ENCODE peak calls at places on chromosomes 7 and 10, in nine cellular contexts. C is heart left ventricle, Y is right lobe of liver, O is Peyer's patch, D is fibroblast of the aortic adventitia, Z is AG09309, F is sigmoid colon, B is esophagus squamous epithelium, A is kidney. X is an unnamed sample.

GRCh38 chr10:69911571-69912528 is 110.1 kb downstream of the COL13A1 start:
- DNase-seq in F (peak), B (no peak), C (peak), A (no peak), Z (no peak), D (peak), Y (no peak), O (no peak), X (no peak)

GRCh38 chr10:112146799-112147198 is 36.8 kb downstream of the GPAM start:
- DNase-seq in A (no peak), F (no peak), Z (no peak), D (no peak), O (no peak), C (no peak), Y (no peak), B (no peak), X (no peak)

GRCh38 chr7:100003711-100004661 is 11.4 kb upstream of the ZKSCAN1 start:
- DNase-seq in F (peak), Y (peak), D (no peak), O (no peak), Z (no peak), C (no peak), B (no peak), A (no peak), X (peak)

GRCh38 chr7:87001214-87001613 is 58.2 kb downstream of the ELAPOR2 start:
- DNase-seq in Z (no peak), B (no peak), C (no peak), O (no peak), F (no peak), Y (no peak), A (no peak), D (peak), X (no peak)

GRCh38 chr10:69644658-69645295 is 14.7 kb downstream of the FAM241B start:
- DNase-seq in F (peak), C (no peak), Y (peak), D (peak), Z (no peak), B (no peak), A (peak), O (no peak), X (no peak)

GRCh38 chr10:17144757-17145156 is 15.1 kb upstream of the CUBN start:
- DNase-seq in C (no peak), A (no peak), Z (no peak), F (no peak), D (peak), O (no peak), Y (no peak), B (no peak), X (no peak)

GRCh38 chr7:12291870-12292269 is 80.8 kb downstream of the TMEM106B start:
- DNase-seq in O (no peak), F (no peak), Z (no peak), C (no peak), B (no peak), D (no peak), A (no peak), Y (no peak), X (no peak)

GRCh38 chr7:150755473-150756099 is 18.4 kb downstream of the GIMAP5 start:
- DNase-seq in C (no peak), F (no peak), D (no peak), A (no peak), B (no peak), Z (no peak), Y (no peak), O (peak), X (no peak)

GRCh38 chr10:104638861-104639594 is 2.1 kb upstream of the SORCS3 start:
- DNase-seq in A (no peak), F (no peak), O (no peak), D (no peak), B (no peak), Y (no peak), Z (no peak), C (no peak), X (no peak)

GRCh38 chr7:43038229-43038628 is 74.2 kb upstream of the HECW1 start:
- DNase-seq in A (no peak), B (no peak), Y (no peak), D (peak), F (no peak), C (no peak), O (no peak), Z (peak), X (no peak)

GRCh38 chr10:112821663-112822062 is 128.4 kb upstream of the TCF7L2 start:
- DNase-seq in B (no peak), Z (no peak), D (no peak), C (no peak), O (no peak), A (peak), Y (peak), F (no peak), X (no peak)

GRCh38 chr7:18538554-18539250 is 43.2 kb downstream of the HDAC9 start:
- DNase-seq in Y (no peak), B (no peak), F (no peak), A (no peak), Z (no peak), O (no peak), C (no peak), D (no peak), X (no peak)

GRCh38 chr10:124005991-124006392 is 87.4 kb downstream of the CHST15 start:
- DNase-seq in C (no peak), F (peak), Y (peak), O (no peak), D (no peak), B (no peak), A (peak), Z (no peak), X (no peak)

GRCh38 chr10:5977471-5978370 is at the start of gene IL15RA:
- DNase-seq in C (peak), O (peak), A (peak), Z (no peak), B (no peak), D (peak), F (peak), Y (peak), X (peak)

GRCh38 chr7:157397036-157397720 is 60.4 kb downstream of the DNAJB6 start:
- DNase-seq in Y (no peak), B (no peak), C (no peak), A (peak), O (no peak), D (no peak), Z (no peak), F (peak), X (no peak)

GRCh38 chr7:157397751-157398691 is 61.2 kb downstream of the DNAJB6 start:
- DNase-seq in O (no peak), Z (peak), B (no peak), A (peak), C (no peak), F (peak), D (peak), Y (no peak), X (peak)

GRCh38 chr7:157400171-157400860 is 63.5 kb downstream of the DNAJB6 start:
- DNase-seq in D (no peak), O (no peak), Z (no peak), C (no peak), F (peak), B (no peak), Y (no peak), A (peak), X (no peak)

GRCh38 chr7:157401567-157402387 is 65.0 kb downstream of the DNAJB6 start:
- DNase-seq in F (peak), B (no peak), Y (no peak), O (no peak), A (peak), Z (no peak), C (no peak), D (no peak), X (peak)

DNA sequence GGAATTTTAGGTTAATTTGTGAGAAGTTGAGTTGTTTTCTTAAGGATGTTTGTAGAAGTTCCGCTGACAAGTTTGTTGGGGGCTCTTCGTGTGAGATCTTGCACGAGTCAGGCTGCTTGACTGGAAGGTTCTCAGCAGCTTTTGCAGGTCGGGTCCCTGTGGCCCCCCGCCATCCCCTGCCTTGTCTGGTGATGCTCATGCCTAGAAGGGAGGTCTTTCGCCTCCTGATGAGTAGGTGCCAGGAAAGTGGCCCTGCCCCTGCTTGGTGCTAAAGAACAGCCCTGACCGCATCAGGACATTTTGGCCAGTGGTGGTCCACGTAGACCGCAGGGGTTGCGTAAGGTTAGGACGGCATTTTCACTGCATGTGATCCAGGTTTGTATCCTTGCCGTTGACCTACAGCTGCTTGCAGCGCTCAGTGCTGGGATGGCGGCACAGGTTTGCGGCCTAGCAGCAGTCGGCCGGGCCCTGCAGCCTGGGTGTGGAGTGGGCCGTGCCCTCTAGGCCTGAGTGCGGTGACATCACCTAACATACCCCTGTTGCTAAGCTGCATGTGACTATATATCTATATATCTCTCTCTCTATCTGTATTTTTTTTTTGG is 62.4 kb downstream of the DNAJB6 start:
- DNase-seq in O (no peak), Z (no peak), F (peak), B (no peak), D (no peak), A (peak), Y (no peak), C (no peak), X (no peak)
- H3K4me3 ChIP-seq in O (no peak), Z (no peak), F (no peak), B (no peak), D (no peak), A (no peak), Y (no peak), C (no peak), X (no peak)

GRCh38 chr7:47580811-47581331 is 1.0 kb downstream of the TNS3 start:
- DNase-seq in D (peak), Z (no peak), B (no peak), O (no peak), C (no peak), Y (no peak), A (no peak), F (no peak), X (no peak)

GRCh38 chr7:47579458-47579857 is 2.5 kb downstream of the TNS3 start:
- DNase-seq in Y (no peak), A (no peak), C (no peak), O (no peak), D (peak), B (no peak), F (no peak), Z (no peak), X (no peak)

GRCh38 chr7:47581442-47581820 is 480 bp downstream of the TNS3 start:
- DNase-seq in A (peak), B (no peak), C (peak), D (peak), Z (no peak), Y (peak), F (no peak), O (no peak), X (no peak)

GRCh38 chr7:47578581-47579270 is 3.2 kb downstream of the TNS3 start:
- DNase-seq in A (no peak), Z (peak), C (no peak), Y (no peak), D (peak), B (no peak), O (peak), F (no peak), X (no peak)

DNA sequence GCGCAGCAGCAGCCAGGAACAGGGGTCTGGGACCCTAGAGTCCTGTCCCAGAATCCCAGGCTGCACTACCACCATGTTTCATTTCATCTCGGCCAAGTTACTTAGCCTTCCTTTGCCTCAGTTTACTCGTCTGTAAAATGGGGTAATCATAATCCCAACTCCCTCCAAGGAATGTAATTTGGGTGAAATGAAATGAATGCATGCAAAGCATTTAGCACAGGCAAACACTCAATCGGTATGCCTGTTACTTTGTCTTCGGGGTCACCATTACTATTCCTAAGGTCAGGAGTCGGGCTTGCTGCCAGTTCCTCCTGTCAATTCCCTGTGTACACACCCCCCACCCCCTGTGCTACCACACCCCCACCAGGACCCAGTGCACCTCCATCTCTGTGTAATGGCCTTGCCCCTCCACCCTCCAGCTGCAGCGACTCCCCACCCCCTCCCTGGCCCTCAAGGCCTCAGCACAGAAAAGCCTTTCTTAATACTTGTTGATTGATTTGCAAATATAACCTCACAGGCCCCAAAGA is 1.7 kb downstream of the TNS3 start:
- DNase-seq in Y (peak), O (no peak), B (no peak), C (no peak), A (no peak), D (peak), F (no peak), Z (no peak), X (peak)
- H3K4me3 ChIP-seq in Y (peak), O (peak), B (peak), C (peak), A (peak), D (peak), F (no peak), Z (peak), X (peak)

GRCh38 chr7:157605638-157606037 is 268.8 kb downstream of the DNAJB6 start:
- DNase-seq in Z (no peak), A (no peak), D (no peak), C (peak), F (peak), O (no peak), Y (no peak), B (no peak), X (no peak)
- H3K4me3 ChIP-seq in Z (no peak), A (no peak), D (no peak), C (no peak), F (no peak), O (no peak), Y (no peak), B (no peak), X (no peak)

GRCh38 chr10:62813981-62814380 is 2.2 kb downstream of the EGR2 start:
- DNase-seq in Z (no peak), D (no peak), O (no peak), A (peak), C (no peak), F (no peak), Y (no peak), B (no peak), X (no peak)
- H3K4me3 ChIP-seq in Z (no peak), D (no peak), O (no peak), A (no peak), C (peak), F (no peak), Y (no peak), B (no peak), X (peak)

DNA sequence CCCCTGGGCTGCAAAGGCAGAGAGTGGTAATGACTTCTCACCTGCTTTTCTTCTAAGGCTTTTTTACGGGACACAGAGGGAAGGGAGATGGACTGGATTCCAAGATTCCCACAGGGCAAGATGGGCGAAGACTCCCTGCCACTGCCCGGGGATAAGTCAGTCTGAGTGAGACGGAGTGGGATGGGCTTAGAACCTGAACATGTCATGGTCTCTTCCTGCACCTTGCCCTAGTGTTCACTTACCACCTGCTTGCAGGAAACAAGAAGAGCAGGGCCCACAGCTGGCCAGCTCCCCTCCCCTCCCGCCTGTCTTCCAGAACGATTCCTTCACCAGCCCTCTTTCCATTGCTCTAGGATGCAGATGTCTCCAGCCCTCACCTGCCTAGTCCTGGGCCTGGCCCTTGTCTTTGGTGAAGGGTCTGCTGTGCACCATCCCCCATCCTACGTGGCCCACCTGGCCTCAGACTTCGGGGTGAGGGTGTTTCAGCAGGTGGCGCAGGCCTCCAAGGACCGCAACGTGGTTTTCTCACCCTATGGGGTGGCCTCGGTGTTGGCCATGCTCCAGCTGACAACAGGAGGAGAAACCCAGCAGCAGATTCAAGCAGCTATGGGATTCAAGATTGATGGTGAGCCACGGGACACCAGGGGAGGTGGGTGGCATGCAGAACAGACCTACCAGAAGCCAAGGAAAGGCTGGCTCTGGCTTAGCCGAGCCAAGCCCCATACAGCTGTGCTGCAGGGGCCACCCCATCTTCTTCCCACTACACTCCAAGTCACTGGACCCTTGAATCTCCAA is 1.3 kb downstream of the SERPINE1 start:
- DNase-seq in Y (no peak), O (no peak), C (no peak), B (no peak), Z (no peak), A (no peak), F (no peak), D (peak), X (no peak)
- H3K4me3 ChIP-seq in Y (no peak), O (peak), C (peak), B (peak), Z (peak), A (no peak), F (no peak), D (peak), X (peak)

DNA sequence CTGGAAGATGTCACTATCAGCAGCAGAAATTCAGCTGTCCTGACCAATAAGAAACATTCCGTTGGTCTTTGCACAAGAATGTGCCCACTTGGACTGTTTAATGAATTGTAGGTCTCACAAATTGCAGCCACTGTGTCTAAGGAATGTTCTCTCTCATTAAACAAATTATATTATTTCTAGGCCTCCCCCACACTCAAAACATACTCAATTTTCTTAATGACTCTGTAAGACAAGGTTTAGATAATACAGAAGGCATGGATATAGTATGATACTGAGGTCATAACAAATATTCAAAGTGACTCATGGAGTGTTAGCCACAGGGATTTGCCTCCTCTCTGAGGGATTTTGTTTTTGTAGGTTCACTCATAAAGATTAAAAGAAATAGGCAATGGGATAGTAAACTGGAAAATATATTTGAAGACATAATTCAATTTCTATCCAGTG is 197.5 kb downstream of the PTN start:
- DNase-seq in C (no peak), F (no peak), Z (peak), Y (no peak), D (peak), B (no peak), O (no peak), A (no peak), X (no peak)
- H3K4me3 ChIP-seq in C (no peak), F (no peak), Z (no peak), Y (no peak), D (no peak), B (no peak), O (no peak), A (no peak), X (no peak)

X was measured in lower lobe of right lung.